ENCODE peak calls at places on chromosomes 13 and 19, in five cellular contexts. M is ovary, N is DND-41, T is AG10803, R is adipocyte. O is an unnamed sample.
A peak's percentile ranks its signal among the peaks of the same experiment; 100 is the strongest.

GRCh38 chr13:67238277-67238859 is 8.2 kb upstream of the PCDH9 start:
- DNase-seq in T (peak; percentile 32), R (peak; percentile 73), N (no peak), M (no peak), O (peak; percentile 67)

GRCh38 chr13:110965038-110965754 is 50.3 kb upstream of the ANKRD10 start:
- DNase-seq in M (no peak), T (no peak), R (peak; percentile 16), N (no peak), O (peak; percentile 59)

GRCh38 chr19:40424637-40425449 is 949 bp downstream of the SERTAD1 start:
- DNase-seq in T (peak; percentile 18), R (peak; percentile 53), M (no peak), N (peak; percentile 28), O (peak; percentile 42)

GRCh38 chr19:29809795-29810503 is 1.8 kb upstream of the CCNE1 start:
- DNase-seq in N (no peak), T (no peak), M (peak; percentile 26), R (no peak), O (no peak)

GRCh38 chr19:8242212-8242821 is 33.1 kb downstream of the CERS4 start:
- DNase-seq in R (no peak), N (no peak), T (no peak), M (no peak), O (no peak)

GRCh38 chr13:50250403-50250802 is 235.2 kb downstream of the KCNRG start:
- DNase-seq in R (no peak), T (no peak), N (no peak), M (no peak), O (no peak)

GRCh38 chr19:16258440-16258903 is 60.8 kb downstream of the AP1M1 start:
- DNase-seq in R (no peak), T (no peak), M (no peak), N (no peak), O (peak; percentile 33)

GRCh38 chr19:42271045-42271419 is 2.0 kb downstream of the CIC start:
- DNase-seq in M (no peak), R (no peak), T (no peak), N (no peak), O (no peak)

GRCh38 chr13:102708991-102709390 is 14.1 kb upstream of the METTL21C start:
- DNase-seq in T (no peak), M (no peak), R (no peak), N (no peak), O (no peak)

GRCh38 chr19:58182989-58183821 is at the start of gene ZNF274:
- DNase-seq in T (peak; percentile 89), N (peak; percentile 86), M (peak; percentile 96), R (peak; percentile 95), O (peak; percentile 94)

GRCh38 chr13:106104281-106104901 is 431.1 kb downstream of the EFNB2 start:
- DNase-seq in T (peak; percentile 87), M (no peak), N (no peak), R (peak; percentile 71), O (peak; percentile 85)

GRCh38 chr13:21014139-21014665 is 47.2 kb downstream of the LATS2 start:
- DNase-seq in T (no peak), N (no peak), M (no peak), R (no peak), O (no peak)

GRCh38 chr19:12194827-12195500 is 32.1 kb downstream of the ZNF136 start:
- DNase-seq in T (peak; percentile 26), M (peak; percentile 94), R (peak; percentile 50), N (no peak), O (peak; percentile 57)

GRCh38 chr13:51906581-51906980 is 44.8 kb downstream of the CCDC70 start:
- DNase-seq in R (peak; percentile 50), M (peak; percentile 47), T (no peak), N (no peak), O (no peak)
- H3K4me3 ChIP-seq in R (no peak overlapping the region), M (no peak overlapping the region), T (no peak overlapping the region), N (no peak overlapping the region), O (no peak overlapping the region)

GRCh38 chr19:19661141-19661674 is 2.3 kb downstream of the ATP13A1 start:
- DNase-seq in N (no peak), M (no peak), T (no peak), R (no peak), O (no peak)
- H3K4me3 ChIP-seq in N (no peak overlapping the region), M (no peak overlapping the region), T (no peak overlapping the region), R (peak overlapping the region; percentile 94), O (no peak overlapping the region)

GRCh38 chr19:50189326-50189725 is 14.1 kb upstream of the MYH14 start:
- DNase-seq in N (no peak), R (no peak), M (no peak), T (no peak), O (no peak)

GRCh38 chr19:50192463-50193211 is 10.8 kb upstream of the MYH14 start:
- DNase-seq in N (no peak), R (no peak), M (no peak), T (no peak), O (no peak)

GRCh38 chr19:50187937-50188336 is 15.5 kb upstream of the MYH14 start:
- DNase-seq in R (no peak), M (no peak), N (no peak), T (no peak), O (no peak)

GRCh38 chr19:50190439-50190891 is 13.0 kb upstream of the MYH14 start:
- DNase-seq in T (no peak), R (no peak), M (no peak), N (no peak), O (no peak)

DNA sequence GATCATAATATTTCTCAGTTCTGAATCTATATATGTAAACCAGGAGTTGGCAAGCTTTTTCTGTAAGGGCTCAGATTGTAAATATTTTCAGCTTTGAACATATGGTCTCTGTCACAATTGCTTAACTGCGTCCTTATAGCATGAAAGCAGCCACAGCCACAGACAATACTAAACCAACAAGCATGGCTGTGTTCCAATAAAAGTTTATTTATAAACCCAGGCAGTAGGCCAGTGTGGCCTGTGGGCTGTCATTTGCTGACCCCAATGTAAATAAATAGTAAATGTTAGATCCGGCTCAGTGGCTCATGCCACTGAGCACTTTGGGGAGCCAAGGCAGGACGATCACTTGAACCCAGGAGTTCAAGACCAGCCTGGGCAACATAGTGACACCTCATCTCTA is 12.2 kb upstream of the MYH14 start:
- DNase-seq in M (no peak), R (no peak), T (no peak), N (no peak), O (no peak)
- H3K4me3 ChIP-seq in M (no peak overlapping the region), R (no peak overlapping the region), T (no peak overlapping the region), N (no peak overlapping the region), O (no peak overlapping the region)

DNA sequence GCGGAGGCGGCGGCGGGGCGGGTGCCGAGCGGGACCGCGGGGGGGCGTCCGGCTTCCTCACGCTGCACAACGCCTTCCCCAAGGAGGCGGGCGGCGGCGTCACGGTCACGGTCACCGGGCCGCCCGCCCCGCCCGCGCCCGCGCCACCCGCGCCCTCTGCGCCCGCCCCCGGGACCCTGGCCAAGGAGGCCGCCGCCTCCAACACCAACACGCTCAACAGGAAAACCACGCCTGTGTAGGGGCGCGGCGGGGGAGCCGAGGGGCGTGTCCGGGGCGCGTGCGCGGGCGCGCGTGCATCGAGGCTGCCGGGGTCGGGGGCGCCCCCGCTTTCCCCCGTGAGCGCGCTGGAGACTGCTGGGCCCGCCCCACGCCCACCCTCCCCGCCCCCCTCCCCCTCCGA is 8.8 kb upstream of the CACNG6 start:
- DNase-seq in R (peak; percentile 22), M (no peak), N (no peak), T (no peak), O (peak; percentile 55)
- H3K4me3 ChIP-seq in R (no peak overlapping the region), M (no peak overlapping the region), N (no peak overlapping the region), T (no peak overlapping the region), O (no peak overlapping the region)

DNA sequence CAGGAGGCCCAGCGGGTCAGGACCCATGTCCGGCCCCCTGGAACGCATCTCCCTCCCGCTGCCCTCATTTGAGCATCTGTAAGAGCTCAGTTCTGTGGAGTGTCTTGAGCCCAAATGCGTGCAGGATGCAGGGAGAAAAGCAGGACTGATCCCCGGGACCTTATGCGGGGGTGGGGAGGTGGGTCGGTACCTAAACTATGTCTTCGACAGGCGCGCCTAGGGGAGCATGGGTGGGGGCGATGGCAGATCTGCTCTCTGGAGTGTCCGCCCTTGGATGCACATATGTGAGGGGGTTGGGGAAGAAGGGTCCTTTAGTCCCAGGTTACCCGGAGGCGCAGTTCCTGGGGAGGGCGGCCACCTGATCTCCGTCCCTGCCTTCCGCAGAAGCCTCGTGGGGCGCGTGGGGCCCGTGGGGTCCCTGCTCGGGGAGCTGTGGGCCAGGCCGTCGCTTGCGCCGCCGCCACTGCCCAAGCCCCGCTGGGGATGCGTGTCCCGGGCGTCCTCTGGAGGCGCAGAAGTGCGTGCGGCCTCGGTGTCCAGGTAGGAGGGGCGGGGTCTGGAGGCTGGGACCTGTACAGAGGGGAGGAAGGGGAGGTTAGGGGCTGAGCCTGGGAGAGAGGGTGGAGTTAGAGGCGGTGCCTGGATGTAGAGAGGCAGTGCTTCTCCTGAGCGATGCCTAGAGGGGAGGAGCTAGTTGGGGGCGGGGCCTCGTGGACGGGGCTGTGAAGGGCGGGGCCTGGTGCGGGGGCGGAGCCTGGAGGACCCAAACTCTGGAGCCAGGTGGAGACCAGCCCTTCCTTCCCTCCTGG is 2.8 kb downstream of the CILP2 start:
- DNase-seq in N (peak; percentile 50), T (no peak), R (peak; percentile 58), M (peak; percentile 60), O (peak; percentile 23)
- H3K4me3 ChIP-seq in N (no peak overlapping the region), T (peak overlapping the region; percentile 26), R (no peak overlapping the region), M (no peak overlapping the region), O (no peak overlapping the region)

GRCh38 chr19:48552406-48553322 is 692 bp downstream of the SULT2B1 start:
- DNase-seq in M (no peak), N (no peak), T (no peak), R (no peak), O (no peak)
- H3K4me3 ChIP-seq in M (no peak overlapping the region), N (no peak overlapping the region), T (no peak overlapping the region), R (no peak overlapping the region), O (no peak overlapping the region)

GRCh38 chr13:86909318-86909717 is 761.9 kb upstream of the SLITRK5 start:
- DNase-seq in R (no peak), N (no peak), M (no peak), T (no peak), O (no peak)

GRCh38 chr13:86900906-86901305 is 770.3 kb upstream of the SLITRK5 start:
- DNase-seq in R (no peak), T (no peak), N (no peak), M (no peak), O (no peak)

GRCh38 chr13:86907116-86907515 is 764.1 kb upstream of the SLITRK5 start:
- DNase-seq in T (no peak), R (no peak), M (no peak), N (no peak), O (no peak)

GRCh38 chr13:86906458-86906857 is 764.7 kb upstream of the SLITRK5 start:
- DNase-seq in R (no peak), M (no peak), T (no peak), N (no peak), O (no peak)
- H3K4me3 ChIP-seq in R (no peak overlapping the region), M (no peak overlapping the region), T (no peak overlapping the region), N (no peak overlapping the region), O (no peak overlapping the region)

GRCh38 chr19:52554216-52554971 is 15.7 kb upstream of the ZNF701 start:
- DNase-seq in T (no peak), M (no peak), R (no peak), N (no peak), O (no peak)
- H3K4me3 ChIP-seq in T (no peak overlapping the region), M (no peak overlapping the region), R (peak overlapping the region; percentile 73), N (no peak overlapping the region), O (no peak overlapping the region)

GRCh38 chr19:38389101-38389925 is 816 bp downstream of the SPRED3 start:
- DNase-seq in T (peak; percentile 69), R (peak; percentile 79), M (no peak), N (no peak), O (peak; percentile 85)
- H3K4me3 ChIP-seq in T (peak overlapping the region; percentile 83), R (peak overlapping the region; percentile 74), M (peak overlapping the region; percentile 52), N (no peak overlapping the region), O (peak overlapping the region; percentile 90)